ENCODE peak calls at places on chromosomes 4 and X, in five cellular contexts. W is HepG2, G is K562, D is GM12878, N is IMR-90. H is an unnamed sample.

GRCh38 chrX:2500091-2500680 is 590 bp downstream of the DHRSX start:
- DNase-seq in N (peak; percentile 65), D (no peak), W (peak; percentile 18), G (peak; percentile 45), H (peak; percentile 84)

GRCh38 chr4:153399358-153399757 is 54.9 kb downstream of the MND1 start:
- DNase-seq in W (no peak), G (no peak), D (no peak), N (no peak), H (no peak)

GRCh38 chrX:15416133-15416993 is 32.1 kb upstream of the VEGFD start:
- DNase-seq in N (no peak), D (no peak), G (no peak), W (no peak), H (no peak)

GRCh38 chr4:6046526-6047129 is 28.4 kb upstream of the C4orf50 start:
- DNase-seq in D (no peak), G (no peak), W (no peak), N (no peak), H (no peak)

GRCh38 chr4:188930822-188931221 is 791.6 kb downstream of the TRIML1 start:
- DNase-seq in G (peak; percentile 13), D (no peak), W (no peak), N (no peak), H (no peak)

GRCh38 chr4:67714248-67714583 is 13.3 kb upstream of the UBA6 start:
- DNase-seq in W (no peak), D (no peak), G (peak; percentile 49), N (no peak), H (no peak)

GRCh38 chrX:46325312-46325877 is 219.8 kb downstream of the ZNF674 start:
- DNase-seq in N (peak; percentile 52), W (peak; percentile 41), D (no peak), G (no peak), H (no peak)

GRCh38 chrX:49072712-49073095 is 1.1 kb downstream of the PRAF2 start:
- DNase-seq in W (no peak), G (no peak), D (no peak), N (no peak), H (peak; percentile 62)

GRCh38 chrX:130975947-130976346 is 72.9 kb upstream of the ENOX2 start:
- DNase-seq in N (peak; percentile 48), G (peak; percentile 69), W (peak; percentile 24), D (no peak), H (peak; percentile 39)

GRCh38 chr4:37216209-37216608 is 28.3 kb upstream of the NWD2 start:
- DNase-seq in G (no peak), W (no peak), D (no peak), N (no peak), H (no peak)

GRCh38 chr4:37223732-37224131 is 20.8 kb upstream of the NWD2 start:
- DNase-seq in D (no peak), G (no peak), N (no peak), W (no peak), H (no peak)

GRCh38 chr4:37224832-37225231 is 19.7 kb upstream of the NWD2 start:
- DNase-seq in N (no peak), D (no peak), G (no peak), W (no peak), H (no peak)

DNA sequence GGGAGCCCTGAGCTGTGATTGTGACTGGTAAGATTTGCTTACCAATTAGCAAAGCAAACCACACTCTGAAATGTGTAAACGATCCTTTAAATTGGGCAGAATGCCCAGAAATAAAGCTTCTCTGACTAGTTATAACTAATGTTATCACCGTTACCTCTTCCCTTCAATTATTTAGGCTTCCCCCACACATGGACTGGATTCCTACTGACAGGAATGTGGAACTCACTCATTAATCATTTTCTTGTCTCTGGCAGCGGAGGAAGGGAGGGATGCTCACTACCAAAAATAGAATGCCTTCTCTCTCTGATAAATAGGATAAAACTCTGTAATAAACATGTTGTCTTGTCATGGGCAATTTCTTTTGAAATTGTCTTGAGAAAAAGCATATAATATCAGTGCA is 25.3 kb upstream of the NWD2 start:
- DNase-seq in W (no peak), D (no peak), G (no peak), N (no peak), H (no peak)
- TF ChIP-seq MXI1 in W (no peak), D (no peak), G (no peak), N (no peak), H (no peak)

GRCh38 chrX:47380268-47380667 is 9.9 kb downstream of the ZNF157 start:
- DNase-seq in N (no peak), W (peak; percentile 19), D (peak; percentile 47), G (no peak), H (no peak)
- TF ChIP-seq MXI1 in N (no peak), W (no peak), D (no peak), G (no peak), H (no peak)

GRCh38 chr4:11483076-11483475 is 54.4 kb upstream of the HS3ST1 start:
- DNase-seq in G (no peak), N (no peak), D (no peak), W (no peak), H (no peak)
- TF ChIP-seq MXI1 in G (no peak), N (no peak), D (no peak), W (no peak), H (no peak)

DNA sequence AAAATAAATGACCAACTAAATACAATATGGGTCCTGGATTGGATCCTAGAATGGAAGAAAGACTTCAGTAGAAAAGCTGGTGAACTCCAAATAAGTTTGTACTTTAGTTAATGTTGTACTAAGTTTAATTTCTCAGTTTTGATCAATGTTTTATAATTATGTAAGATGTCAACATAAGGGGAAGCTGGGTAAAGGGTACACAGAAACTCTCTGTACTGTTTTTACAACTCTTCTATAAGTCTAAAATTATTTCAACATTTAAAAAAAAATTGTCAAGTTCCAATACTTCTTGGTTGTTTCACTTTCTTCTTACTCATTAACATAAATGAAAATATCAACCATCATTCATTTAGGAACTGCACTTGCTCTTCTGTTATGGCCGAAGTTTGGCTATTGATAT is 88.9 kb downstream of the NHSL2 start:
- DNase-seq in G (no peak), D (no peak), W (no peak), N (no peak), H (no peak)
- TF ChIP-seq MXI1 in G (no peak), D (no peak), W (no peak), N (no peak), H (no peak)

DNA sequence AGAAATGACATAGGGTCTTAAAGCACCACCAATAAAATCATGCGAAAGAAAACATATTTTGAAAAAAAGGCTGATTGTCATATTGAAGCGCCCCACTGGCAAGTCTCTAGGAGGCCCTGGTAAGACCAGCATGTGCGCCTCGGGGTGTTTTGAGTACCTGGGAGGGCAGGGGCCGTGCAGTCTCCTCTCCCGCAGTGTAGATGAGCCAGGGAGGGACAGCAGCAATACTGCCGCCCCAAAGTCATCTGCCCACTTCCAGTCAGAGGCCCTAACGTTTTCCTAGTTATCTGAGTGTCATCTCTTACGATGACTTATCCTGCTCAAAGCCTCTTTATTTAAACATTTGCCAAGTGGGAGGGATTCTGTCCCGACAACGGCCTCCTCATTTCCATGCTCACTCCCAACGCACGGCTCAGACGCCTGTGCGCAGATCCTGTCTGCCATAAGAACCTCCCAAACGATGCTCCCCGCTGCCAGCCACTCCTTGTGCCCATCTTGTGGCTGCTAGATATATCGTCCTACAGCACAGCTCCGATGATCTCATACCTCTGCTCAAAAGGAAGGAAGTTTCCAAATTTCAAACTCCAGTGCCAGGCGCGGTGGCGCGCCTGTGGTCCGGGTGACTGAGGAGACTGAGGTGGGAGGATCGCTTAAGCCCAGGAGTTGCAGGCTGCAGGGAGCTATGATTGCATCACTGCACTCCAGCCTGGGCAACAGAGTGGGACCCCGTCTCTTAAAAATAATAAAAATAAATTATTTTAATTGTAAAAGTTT is 17.2 kb upstream of the SCRG1 start:
- DNase-seq in G (no peak), D (no peak), N (no peak), W (no peak), H (peak; percentile 11)
- TF ChIP-seq MXI1 in G (no peak), D (no peak), N (no peak), W (no peak), H (no peak)

DNA sequence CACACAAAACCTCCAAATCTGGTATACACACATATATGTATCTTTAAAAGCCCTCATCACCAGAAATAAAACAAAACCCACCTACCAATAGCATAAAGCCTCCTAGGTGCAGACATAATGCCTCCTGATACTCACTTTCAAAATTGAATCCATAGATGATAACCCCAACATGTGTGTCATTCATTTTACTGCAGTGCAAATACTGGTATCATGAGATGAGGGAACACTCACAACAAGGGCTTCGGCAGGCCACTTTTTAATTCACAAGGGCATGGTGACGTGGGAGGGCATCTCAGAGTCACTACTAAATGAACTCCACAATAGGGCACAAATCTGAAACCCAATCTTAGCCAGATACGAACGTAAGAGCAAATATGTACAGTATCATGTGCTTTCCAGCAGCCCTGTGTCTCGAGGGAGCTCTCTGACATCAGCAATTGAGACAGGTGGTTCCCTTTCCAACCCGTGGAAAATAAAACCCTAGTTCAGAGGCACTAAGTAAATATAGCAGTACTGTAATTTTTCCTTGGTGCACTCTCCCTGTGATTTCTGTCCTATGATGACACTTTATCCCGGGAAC is 14.1 kb upstream of the PPARGC1A start:
- DNase-seq in N (no peak), D (no peak), G (no peak), W (no peak), H (no peak)
- TF ChIP-seq MXI1 in N (no peak), D (no peak), G (no peak), W (no peak), H (no peak)

DNA sequence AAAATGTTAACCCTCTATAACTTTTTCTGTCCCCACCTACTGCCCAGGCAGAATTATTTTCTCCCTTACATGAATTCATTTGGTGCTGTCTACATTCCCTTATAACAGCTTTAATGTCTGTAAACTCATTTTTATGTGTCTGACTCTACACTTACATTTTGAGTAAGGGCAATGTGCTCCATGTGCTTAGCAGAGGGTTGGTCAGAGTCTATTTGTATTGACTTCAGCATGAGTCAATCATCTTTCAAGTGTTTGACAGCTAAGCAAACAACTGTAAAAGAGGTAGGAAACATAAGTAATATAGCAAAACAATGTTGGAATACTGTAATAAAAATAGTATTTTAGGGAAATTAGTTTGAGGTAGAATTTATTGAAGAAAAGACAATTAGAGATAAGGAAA is 6.3 kb downstream of the IL15 start:
- DNase-seq in D (no peak), W (no peak), N (no peak), G (no peak), H (no peak)
- TF ChIP-seq MXI1 in D (no peak), W (no peak), N (no peak), G (no peak), H (no peak)

DNA sequence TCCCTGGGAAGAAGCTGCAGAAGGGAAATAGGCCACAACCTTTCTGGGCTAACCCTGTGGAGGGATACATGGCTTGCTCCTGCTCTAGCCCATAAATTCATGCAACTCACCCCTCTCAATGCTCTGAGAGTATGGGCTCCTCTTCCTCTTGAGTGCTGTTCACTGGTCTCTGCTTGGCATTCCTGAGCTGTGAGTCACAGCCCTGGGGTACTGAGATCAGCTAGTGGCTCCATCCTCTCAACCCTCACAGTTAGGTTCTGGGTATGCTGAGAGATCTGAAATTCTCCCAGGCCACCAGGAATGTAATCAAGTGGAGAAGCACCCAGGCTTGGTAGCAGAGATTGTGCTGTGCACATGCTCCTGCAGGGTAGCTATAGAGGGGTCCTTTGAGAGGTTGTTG is 60.6 kb upstream of the SPANXN2 start:
- DNase-seq in N (no peak), W (no peak), G (no peak), D (no peak), H (no peak)
- TF ChIP-seq MXI1 in N (no peak), W (no peak), G (no peak), D (no peak), H (no peak)

H was measured in SK-N-SH.